ENCODE peak calls at places on chromosomes 1 and 21, in nine cellular contexts. G is right lobe of liver; B is activated CD8-positive, alpha-beta memory T cell treated with anti-CD3 and anti-CD28 coated beads, Interleukin-2, amount 10 ng/mL, durations not matched to agents 7 days and 5 days; S is upper lobe of right lung; E is HepG2; F is natural killer cell; X is right cardiac atrium; M is activated T-helper 17 cell treated with anti-CD3 and anti-CD28 coated beads, Interleukin-2, amount 50 U/mL, for 72 hours; T is GM12878. Q is an unnamed sample.

GRCh38 chr1:15323989-15324866 is 77.2 kb downstream of the FHAD1 start:
- ATAC-seq in G (no peak), B (no peak), S (no peak), E (no peak), F (no peak), X (no peak), M (no peak), T (no peak), Q (no peak)

GRCh38 chr21:44907966-44908364 is 12.7 kb downstream of the ITGB2 start:
- ATAC-seq in G (no peak), B (no peak), S (peak; percentile 68), E (no peak), F (no peak), X (no peak), M (no peak), T (peak; percentile 86), Q (peak; percentile 68)

GRCh38 chr1:214296860-214297699 is 16.1 kb downstream of the SMYD2 start:
- ATAC-seq in G (no peak), B (no peak), S (peak; percentile 62), E (no peak), F (no peak), X (no peak), M (no peak), T (no peak), Q (no peak)

GRCh38 chr1:6210606-6211355 is 4.9 kb downstream of the RNF207 start:
- ATAC-seq in G (no peak), B (no peak), S (no peak), E (no peak), F (no peak), X (no peak), M (no peak), T (no peak), Q (no peak)

GRCh38 chr1:205793959-205794730 is 18.9 kb downstream of the SLC41A1 start:
- ATAC-seq in G (no peak), B (no peak), S (no peak), E (no peak), F (no peak), X (no peak), M (no peak), T (peak; percentile 46), Q (peak; percentile 84)

GRCh38 chr1:165592945-165593823 is 37.9 kb upstream of the MGST3 start:
- ATAC-seq in G (peak; percentile 75), B (no peak), S (peak; percentile 87), E (peak; percentile 60), F (peak; percentile 73), X (peak; percentile 50), M (peak; percentile 23), T (peak; percentile 61), Q (no peak)

GRCh38 chr1:212290608-212291007 is 5.4 kb downstream of the PPP2R5A start:
- ATAC-seq in G (no peak), B (no peak), S (no peak), E (no peak), F (no peak), X (no peak), M (no peak), T (peak; percentile 18), Q (no peak)

GRCh38 chr1:64861611-64862010 is 104.7 kb downstream of the JAK1 start:
- ATAC-seq in G (peak; percentile 49), B (no peak), S (peak; percentile 70), E (peak; percentile 93), F (peak; percentile 59), X (peak; percentile 47), M (no peak), T (no peak), Q (peak; percentile 4)

GRCh38 chr1:15322648-15323350 is 75.8 kb downstream of the FHAD1 start:
- ATAC-seq in G (peak; percentile 82), B (no peak), S (no peak), E (peak; percentile 53), F (peak; percentile 7), X (peak; percentile 53), M (peak; percentile 38), T (peak; percentile 76), Q (no peak)

GRCh38 chr1:204565617-204566582 is 49.7 kb downstream of the MDM4 start:
- ATAC-seq in G (peak; percentile 78), B (peak; percentile 86), S (peak; percentile 81), E (peak; percentile 85), F (peak; percentile 93), X (peak; percentile 72), M (peak; percentile 69), T (peak; percentile 87), Q (peak; percentile 80)

Q was measured in stimulated activated memory B cell treated with anti-CD40 and anti-IgM and Interleukin-4, amounts not matched to agents 10 μg/mL and 1 μg/mL and 100 μg/mL, for 72 hours.